ENCODE peak calls at places on chromosomes 12 and 14, in eight cellular contexts. N is HFFc6; F is CD8-positive, alpha-beta T cell; Q is tibial artery; C is fibroblast of the aortic adventitia; M is sigmoid colon; T is bronchial epithelial cell; X is activated CD8-positive, alpha-beta T cell treated with anti-CD3 and anti-CD28 coated beads for 36 hours. H is an unnamed sample.

GRCh38 chr12:32895688-32896437 is 714 bp downstream of the PKP2 start:
- DNase-seq in N (no peak), F (no peak), Q (no peak), C (no peak), M (no peak), T (peak), X (peak), H (no peak)

GRCh38 chr14:57179273-57179672 is 89.4 kb downstream of the EXOC5 start:
- DNase-seq in N (no peak), F (no peak), Q (no peak), C (no peak), M (no peak), T (no peak), X (no peak), H (no peak)

GRCh38 chr14:97266653-97267052 is 469.5 kb downstream of the VRK1 start:
- DNase-seq in N (no peak), F (no peak), Q (no peak), C (no peak), M (no peak), T (peak), X (no peak), H (no peak)

GRCh38 chr14:85087201-85087600 is 442.7 kb upstream of the FLRT2 start:
- DNase-seq in N (peak), F (no peak), Q (no peak), C (peak), M (no peak), T (peak), X (no peak), H (no peak)

GRCh38 chr12:52036587-52037171 is 14.6 kb upstream of the NR4A1 start:
- DNase-seq in N (peak), F (peak), Q (peak), C (peak), M (peak), T (peak), X (peak), H (peak)

GRCh38 chr12:110543252-110543959 is 39.7 kb downstream of the PPTC7 start:
- DNase-seq in N (no peak), F (no peak), Q (peak), C (peak), M (peak), T (peak), X (no peak), H (no peak)

GRCh38 chr12:64538146-64538545 is 72.1 kb upstream of the RASSF3 start:
- DNase-seq in N (no peak), F (no peak), Q (no peak), C (no peak), M (no peak), T (no peak), X (no peak), H (no peak)

GRCh38 chr12:117629454-117629853 is 268.0 kb upstream of the NOS1 start:
- DNase-seq in N (no peak), F (no peak), Q (no peak), C (no peak), M (no peak), T (no peak), X (no peak), H (no peak)

GRCh38 chr14:29671034-29671433 is 256.6 kb downstream of the PRKD1 start:
- DNase-seq in N (no peak), F (no peak), Q (no peak), C (peak), M (no peak), T (no peak), X (no peak), H (no peak)

GRCh38 chr14:75981426-75981825 is 369 bp downstream of the TGFB3 start:
- DNase-seq in N (no peak), F (no peak), Q (peak), C (no peak), M (peak), T (no peak), X (peak), H (no peak)

GRCh38 chr14:61203059-61203753 is 77.9 kb downstream of the TMEM30B start:
- DNase-seq in N (no peak), F (no peak), Q (no peak), C (no peak), M (no peak), T (no peak), X (no peak), H (no peak)

GRCh38 chr14:72678360-72678759 is 215.5 kb downstream of the DPF3 start:
- DNase-seq in N (peak), F (no peak), Q (no peak), C (peak), M (no peak), T (no peak), X (no peak), H (no peak)

GRCh38 chr14:56216631-56217379 is 98.6 kb downstream of the PELI2 start:
- DNase-seq in N (no peak), F (no peak), Q (peak), C (peak), M (no peak), T (no peak), X (peak), H (no peak)

GRCh38 chr12:93595336-93595735 is 22.9 kb downstream of the SOCS2 start:
- DNase-seq in N (no peak), F (no peak), Q (no peak), C (no peak), M (no peak), T (no peak), X (no peak), H (no peak)

DNA sequence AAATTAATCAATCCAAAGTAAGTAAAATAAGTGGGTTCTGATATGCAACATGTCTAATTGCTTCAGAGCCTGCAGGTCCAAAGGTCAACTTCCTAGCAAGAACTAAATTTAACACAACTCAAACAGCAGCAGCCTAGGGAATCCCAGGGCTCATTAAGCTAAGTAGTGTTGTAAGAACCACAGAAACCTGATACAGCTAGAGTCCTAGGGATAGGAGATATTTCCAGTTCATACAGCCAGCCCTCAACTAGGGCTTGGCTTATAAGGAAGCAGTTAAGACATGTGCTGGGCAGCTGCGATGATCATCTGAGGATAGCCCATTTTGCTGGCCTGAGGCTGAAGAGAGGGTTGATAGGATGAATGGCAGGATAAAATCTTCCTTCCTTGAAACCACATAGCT is at the start of gene OR4Q3:
- DNase-seq in N (no peak), F (no peak), Q (no peak), C (no peak), M (no peak), T (no peak), X (no peak), H (no peak)
- TF ChIP-seq CTCF in N (no peak), F (no peak), Q (no peak), C (no peak), M (no peak), T (no peak), X (no peak), H (no peak)

DNA sequence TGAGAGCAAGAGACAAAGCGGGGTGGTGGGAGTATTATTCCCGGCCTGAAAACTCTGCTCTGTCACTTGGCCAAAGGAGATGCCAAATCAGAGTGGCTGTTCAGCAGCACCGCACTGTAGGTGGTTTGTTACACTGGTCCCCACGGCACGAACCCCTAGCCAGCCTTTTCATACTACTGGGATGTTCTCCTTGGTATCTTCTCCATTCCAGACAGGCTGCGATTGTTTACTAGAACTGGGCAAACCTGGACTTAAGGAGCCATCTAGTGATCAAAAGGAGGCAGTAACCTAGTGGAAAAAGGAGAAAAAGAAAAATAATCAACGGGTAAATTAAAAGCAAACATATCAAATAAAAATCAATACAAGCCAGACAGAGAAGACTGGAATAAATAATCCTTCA is 58.9 kb upstream of the TMTC2 start:
- DNase-seq in N (peak), F (no peak), Q (no peak), C (peak), M (no peak), T (peak), X (no peak), H (no peak)
- TF ChIP-seq CTCF in N (peak), F (no peak), Q (no peak), C (peak), M (no peak), T (peak), X (no peak), H (peak)

DNA sequence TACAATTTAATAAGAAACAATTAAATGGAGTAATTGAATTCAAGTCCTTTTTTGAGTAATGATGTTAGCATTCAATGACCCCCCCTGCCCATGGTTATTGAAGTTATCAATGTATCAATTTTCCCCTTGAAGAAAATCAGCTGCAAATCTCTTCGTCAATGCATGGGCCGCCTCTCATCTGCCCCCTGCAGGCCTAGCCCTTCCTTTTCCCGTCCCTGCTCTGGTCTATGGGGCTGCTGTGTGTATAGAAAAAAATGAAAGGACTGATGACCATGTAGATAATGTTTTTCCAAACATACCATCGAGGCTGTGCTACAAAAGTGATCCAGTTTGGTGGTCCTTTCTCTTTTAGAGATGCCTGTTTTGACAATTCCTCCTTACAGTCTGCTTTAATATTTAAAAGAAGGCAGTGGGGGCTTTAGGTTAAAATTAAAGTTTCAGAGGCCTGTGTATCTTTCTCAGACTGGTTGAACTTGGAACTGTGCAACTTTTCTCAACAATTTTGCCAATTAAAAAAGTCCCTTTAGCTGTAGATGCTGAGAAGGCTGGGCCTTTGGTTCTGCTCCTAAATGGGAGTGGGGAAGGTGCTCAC is 98.4 kb downstream of the APAF1 start:
- DNase-seq in N (no peak), F (no peak), Q (no peak), C (no peak), M (no peak), T (peak), X (peak), H (peak)
- TF ChIP-seq CTCF in N (peak), F (peak), Q (peak), C (peak), M (no peak), T (peak), X (peak), H (peak)

GRCh38 chr14:92564361-92565039 is 50.9 kb downstream of the RIN3 start:
- DNase-seq in N (no peak), F (no peak), Q (peak), C (no peak), M (no peak), T (no peak), X (no peak), H (no peak)
- TF ChIP-seq CTCF in N (no peak), F (no peak), Q (no peak), C (no peak), M (no peak), T (no peak), X (no peak), H (no peak)

DNA sequence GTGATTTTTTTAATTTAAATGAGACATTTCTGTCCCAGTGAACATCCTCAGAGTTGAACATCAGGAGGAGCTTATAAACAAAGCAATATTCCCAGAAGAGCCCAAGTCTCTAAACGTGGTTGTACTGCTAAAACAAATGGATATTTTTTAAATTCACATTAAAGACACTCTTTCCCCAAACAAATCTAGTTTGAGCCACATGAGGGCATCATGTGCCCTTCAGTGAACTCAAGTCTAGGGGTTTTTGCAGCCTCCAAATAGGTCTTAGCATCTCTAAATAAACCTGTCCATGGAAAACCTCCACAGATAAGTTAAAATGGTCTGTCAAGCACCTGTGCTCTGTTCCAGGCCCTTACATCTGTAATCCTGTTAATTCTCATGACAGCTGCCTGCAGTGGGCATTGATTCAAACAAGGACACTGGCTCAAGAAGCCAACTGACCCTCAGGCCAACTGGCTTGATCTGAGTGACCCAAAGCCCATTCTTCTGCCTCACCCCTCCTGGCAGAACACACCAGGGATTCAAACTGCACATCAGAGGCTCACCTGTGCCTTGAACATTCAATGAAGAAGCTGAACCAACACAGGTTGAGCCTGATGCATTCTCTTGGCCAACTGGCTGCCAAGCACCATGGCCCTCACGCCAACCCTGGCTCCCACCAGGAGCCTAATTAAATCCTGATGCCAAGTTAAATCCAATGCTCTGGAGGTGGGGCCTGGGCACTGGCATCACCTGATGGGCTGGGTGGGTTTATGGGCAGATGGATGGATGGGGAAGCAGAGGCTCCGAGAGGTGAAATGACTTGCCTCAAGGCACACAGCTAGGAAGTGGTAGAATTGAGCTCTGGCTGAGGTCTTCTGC is 8.6 kb downstream of the ISCU start:
- DNase-seq in N (peak), F (no peak), Q (no peak), C (peak), M (no peak), T (peak), X (no peak), H (no peak)
- TF ChIP-seq CTCF in N (peak), F (no peak), Q (peak), C (peak), M (no peak), T (no peak), X (peak), H (peak)

H was measured in neural crest cell.